ENCODE peak calls at places on chromosomes 7 and 10, in seven cellular contexts. One of them, this sample, is unnamed.

GRCh38 chr10:62559481-62560206 is 185.5 kb downstream of the ZNF365 start:
- DNase-seq in HepG2: no peak
- DNase-seq in GM12878: no peak
- DNase-seq in HCT116: no peak
- DNase-seq in SK-N-SH: no peak
- DNase-seq in H1: no peak
- DNase-seq in K562: no peak
- DNase-seq in this sample: no peak

GRCh38 chr10:29583674-29584073 is 51.1 kb downstream of the SVIL start:
- DNase-seq in GM12878: no peak
- DNase-seq in HCT116: no peak
- DNase-seq in HepG2: no peak
- DNase-seq in K562: no peak
- DNase-seq in SK-N-SH: no peak
- DNase-seq in H1: no peak
- DNase-seq in this sample: no peak

GRCh38 chr7:877312-878232 is 1.2 kb downstream of the GET4 start:
- DNase-seq in SK-N-SH: peak; percentile 68
- DNase-seq in HCT116: no peak
- DNase-seq in H1: no peak
- DNase-seq in GM12878: no peak
- DNase-seq in HepG2: peak; percentile 23
- DNase-seq in K562: peak; percentile 89
- DNase-seq in this sample: peak; percentile 53

GRCh38 chr7:51288896-51289607 is 27.6 kb downstream of the COBL start:
- DNase-seq in K562: no peak
- DNase-seq in H1: no peak
- DNase-seq in SK-N-SH: no peak
- DNase-seq in HepG2: no peak
- DNase-seq in GM12878: no peak
- DNase-seq in HCT116: no peak
- DNase-seq in this sample: no peak

GRCh38 chr7:157446322-157446721 is 109.5 kb downstream of the DNAJB6 start:
- DNase-seq in GM12878: no peak
- DNase-seq in HepG2: no peak
- DNase-seq in K562: no peak
- DNase-seq in HCT116: no peak
- DNase-seq in H1: no peak
- DNase-seq in SK-N-SH: no peak
- DNase-seq in this sample: no peak

GRCh38 chr10:58179238-58179637 is 88.5 kb downstream of the IPMK start:
- DNase-seq in K562: no peak
- DNase-seq in SK-N-SH: no peak
- DNase-seq in H1: no peak
- DNase-seq in GM12878: no peak
- DNase-seq in HCT116: no peak
- DNase-seq in HepG2: no peak
- DNase-seq in this sample: no peak

GRCh38 chr7:22591271-22591670 is 91.3 kb upstream of the STEAP1B start:
- DNase-seq in HepG2: no peak
- DNase-seq in HCT116: no peak
- DNase-seq in H1: no peak
- DNase-seq in SK-N-SH: no peak
- DNase-seq in K562: no peak
- DNase-seq in GM12878: no peak
- DNase-seq in this sample: no peak

GRCh38 chr10:73859441-73860049 is 14.8 kb downstream of the CAMK2G start:
- DNase-seq in HCT116: no peak
- DNase-seq in HepG2: no peak
- DNase-seq in GM12878: peak; percentile 45
- DNase-seq in K562: no peak
- DNase-seq in SK-N-SH: no peak
- DNase-seq in H1: no peak
- DNase-seq in this sample: no peak

GRCh38 chr7:128031901-128032604 is 816 bp upstream of the LRRC4 start:
- DNase-seq in GM12878: no peak
- DNase-seq in H1: peak; percentile 67
- DNase-seq in SK-N-SH: peak; percentile 92
- DNase-seq in HCT116: no peak
- DNase-seq in K562: no peak
- DNase-seq in HepG2: no peak
- DNase-seq in this sample: no peak

GRCh38 chr10:35928017-35928619 is 286.0 kb upstream of the FZD8 start:
- DNase-seq in K562: no peak
- DNase-seq in H1: no peak
- DNase-seq in GM12878: no peak
- DNase-seq in SK-N-SH: no peak
- DNase-seq in HCT116: no peak
- DNase-seq in HepG2: no peak
- DNase-seq in this sample: no peak

GRCh38 chr7:128120116-128120515 is 88.9 kb upstream of the LRRC4 start:
- DNase-seq in HepG2: no peak
- DNase-seq in GM12878: no peak
- DNase-seq in HCT116: no peak
- DNase-seq in K562: no peak
- DNase-seq in SK-N-SH: no peak
- DNase-seq in H1: no peak
- DNase-seq in this sample: no peak

GRCh38 chr10:97025613-97026242 is 160.0 kb downstream of the SLIT1 start:
- DNase-seq in SK-N-SH: peak; percentile 70
- DNase-seq in H1: peak; percentile 76
- DNase-seq in HCT116: peak; percentile 47
- DNase-seq in GM12878: peak; percentile 31
- DNase-seq in HepG2: peak; percentile 50
- DNase-seq in K562: peak; percentile 55
- DNase-seq in this sample: peak; percentile 78

GRCh38 chr10:76015245-76015644 is 583.8 kb downstream of the LRMDA start:
- DNase-seq in SK-N-SH: no peak
- DNase-seq in GM12878: no peak
- DNase-seq in K562: no peak
- DNase-seq in HepG2: no peak
- DNase-seq in HCT116: no peak
- DNase-seq in H1: no peak
- DNase-seq in this sample: no peak

GRCh38 chr10:66916030-66916429 is 9.8 kb upstream of the LRRTM3 start:
- DNase-seq in HCT116: no peak
- DNase-seq in K562: no peak
- DNase-seq in HepG2: no peak
- DNase-seq in H1: no peak
- DNase-seq in SK-N-SH: no peak
- DNase-seq in GM12878: no peak
- DNase-seq in this sample: no peak

GRCh38 chr7:41693150-41693997 is 9.5 kb downstream of the INHBA start:
- DNase-seq in SK-N-SH: peak; percentile 35
- DNase-seq in HepG2: no peak
- DNase-seq in HCT116: no peak
- DNase-seq in GM12878: no peak
- DNase-seq in H1: no peak
- DNase-seq in K562: no peak
- DNase-seq in this sample: no peak

GRCh38 chr7:38744746-38745145 is 113.6 kb upstream of the AMPH start:
- DNase-seq in SK-N-SH: no peak
- DNase-seq in HCT116: no peak
- DNase-seq in H1: no peak
- DNase-seq in K562: no peak
- DNase-seq in HepG2: no peak
- DNase-seq in GM12878: no peak
- DNase-seq in this sample: no peak
- TF ChIP-seq JUND in SK-N-SH: peak; percentile 13
- TF ChIP-seq JUND in HCT116: no peak
- TF ChIP-seq JUND in H1: no peak
- TF ChIP-seq JUND in K562: no peak
- TF ChIP-seq JUND in HepG2: no peak
- TF ChIP-seq JUND in GM12878: no peak
- TF ChIP-seq JUND in this sample: no peak

GRCh38 chr10:4526426-4526825 is 299.6 kb upstream of the AKR1E2 start:
- DNase-seq in GM12878: no peak
- DNase-seq in HepG2: no peak
- DNase-seq in H1: no peak
- DNase-seq in K562: no peak
- DNase-seq in HCT116: no peak
- DNase-seq in SK-N-SH: no peak
- DNase-seq in this sample: no peak

GRCh38 chr10:4519691-4520402 is 306.2 kb upstream of the AKR1E2 start:
- DNase-seq in K562: no peak
- DNase-seq in HepG2: no peak
- DNase-seq in H1: no peak
- DNase-seq in SK-N-SH: no peak
- DNase-seq in HCT116: no peak
- DNase-seq in GM12878: no peak
- DNase-seq in this sample: no peak

GRCh38 chr10:4527281-4527960 is 298.6 kb upstream of the AKR1E2 start:
- DNase-seq in HCT116: no peak
- DNase-seq in H1: no peak
- DNase-seq in HepG2: no peak
- DNase-seq in SK-N-SH: no peak
- DNase-seq in K562: no peak
- DNase-seq in GM12878: no peak
- DNase-seq in this sample: no peak

GRCh38 chr10:4525095-4525494 is 300.9 kb upstream of the AKR1E2 start:
- DNase-seq in HepG2: no peak
- DNase-seq in HCT116: no peak
- DNase-seq in K562: no peak
- DNase-seq in H1: no peak
- DNase-seq in SK-N-SH: no peak
- DNase-seq in GM12878: no peak
- DNase-seq in this sample: peak; percentile 54

DNA sequence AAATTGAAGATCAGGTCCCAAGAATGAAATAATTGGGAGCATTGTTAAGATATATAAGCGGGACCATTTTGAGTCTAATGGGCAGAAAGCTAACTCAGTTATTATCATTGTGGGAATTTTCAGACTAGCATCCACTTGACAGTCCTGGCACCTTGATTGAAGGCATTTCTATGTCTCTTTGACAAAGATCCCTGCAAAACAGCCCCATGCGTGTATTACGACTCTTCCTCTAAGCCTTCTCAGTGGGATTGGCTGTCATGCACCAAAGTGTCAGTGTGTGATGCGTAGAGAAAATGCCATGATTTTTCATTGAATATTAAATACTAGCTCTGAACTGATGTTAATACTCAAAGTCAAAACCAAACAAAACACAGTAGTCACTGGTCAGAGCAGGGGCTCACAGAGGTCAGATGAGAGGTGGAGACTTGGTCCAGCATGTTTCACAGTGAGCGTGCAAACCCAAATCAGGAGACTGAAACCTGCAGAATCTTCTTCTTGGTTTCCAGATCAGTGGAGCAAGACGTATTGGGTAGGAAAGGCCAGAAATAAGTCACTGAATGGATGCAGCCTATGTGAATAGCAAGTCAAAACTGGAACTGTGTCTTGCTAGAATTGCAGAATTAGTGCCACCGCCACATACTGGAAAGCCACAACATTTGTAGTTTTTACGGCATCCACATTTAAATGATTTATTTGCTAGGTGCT is 303.6 kb upstream of the AKR1E2 start:
- DNase-seq in HepG2: no peak
- DNase-seq in SK-N-SH: no peak
- DNase-seq in HCT116: no peak
- DNase-seq in GM12878: peak; percentile 7
- DNase-seq in H1: no peak
- DNase-seq in K562: no peak
- DNase-seq in this sample: no peak
- TF ChIP-seq JUND in HepG2: no peak
- TF ChIP-seq JUND in SK-N-SH: no peak
- TF ChIP-seq JUND in HCT116: no peak
- TF ChIP-seq JUND in GM12878: no peak
- TF ChIP-seq JUND in H1: no peak
- TF ChIP-seq JUND in K562: no peak
- TF ChIP-seq JUND in this sample: no peak

GRCh38 chr7:149147730-149148653 is 739 bp downstream of the ZNF398 start:
- DNase-seq in H1: peak; percentile 63
- DNase-seq in HepG2: peak; percentile 10
- DNase-seq in HCT116: no peak
- DNase-seq in SK-N-SH: peak; percentile 87
- DNase-seq in GM12878: no peak
- DNase-seq in K562: peak; percentile 71
- DNase-seq in this sample: peak; percentile 39

GRCh38 chr7:149140784-149141183 is 6.5 kb upstream of the ZNF398 start:
- DNase-seq in H1: no peak
- DNase-seq in GM12878: no peak
- DNase-seq in HCT116: no peak
- DNase-seq in K562: no peak
- DNase-seq in SK-N-SH: no peak
- DNase-seq in HepG2: no peak
- DNase-seq in this sample: no peak

GRCh38 chr7:149141893-149142292 is 5.4 kb upstream of the ZNF398 start:
- DNase-seq in HepG2: no peak
- DNase-seq in GM12878: no peak
- DNase-seq in K562: no peak
- DNase-seq in HCT116: no peak
- DNase-seq in SK-N-SH: no peak
- DNase-seq in H1: no peak
- DNase-seq in this sample: no peak

GRCh38 chr7:149147072-149147729 is at the start of gene ZNF398:
- DNase-seq in K562: peak; percentile 97
- DNase-seq in GM12878: peak; percentile 69
- DNase-seq in H1: peak; percentile 83
- DNase-seq in SK-N-SH: peak; percentile 99
- DNase-seq in HCT116: no peak
- DNase-seq in HepG2: peak; percentile 45
- DNase-seq in this sample: peak; percentile 79

DNA sequence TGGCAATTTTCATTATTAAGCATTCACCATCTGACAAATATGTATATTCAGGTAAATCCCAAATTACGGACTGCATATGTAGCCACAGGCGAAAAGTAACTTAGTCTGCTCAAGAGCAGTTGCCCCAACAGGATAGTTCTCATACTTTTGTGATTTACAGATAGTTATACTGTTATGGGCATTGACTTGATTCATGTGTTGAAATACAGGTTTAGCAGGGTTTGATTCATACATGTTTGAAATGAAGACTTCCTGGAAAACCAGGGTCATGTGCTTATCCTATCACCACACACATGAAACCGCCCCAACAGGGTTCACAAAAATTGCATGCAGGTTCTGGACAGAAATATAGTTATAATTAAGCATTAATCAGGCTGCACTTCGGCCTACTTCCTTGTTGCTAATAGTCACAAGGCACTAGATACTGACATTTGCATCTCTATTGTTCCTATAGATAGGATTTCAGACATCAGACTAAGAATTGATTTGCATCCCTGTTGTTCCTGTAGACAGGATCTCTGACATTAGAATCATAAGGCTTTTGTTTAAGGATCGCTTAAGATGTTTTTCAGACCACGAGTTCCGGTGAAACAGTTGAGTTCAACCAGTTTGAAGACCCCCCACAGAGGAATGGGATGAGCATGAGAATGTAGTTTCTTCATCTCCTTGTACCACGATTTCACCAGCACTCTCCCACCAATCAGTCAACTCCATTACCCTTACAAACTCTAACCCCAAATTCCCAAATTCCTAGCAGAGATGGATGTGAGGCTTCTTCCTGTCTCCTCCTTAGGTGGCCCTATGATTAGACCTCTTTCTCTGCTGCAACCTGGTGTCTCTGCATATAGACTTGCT is 2.0 kb upstream of the ZNF398 start:
- DNase-seq in GM12878: no peak
- DNase-seq in K562: no peak
- DNase-seq in H1: no peak
- DNase-seq in SK-N-SH: no peak
- DNase-seq in HCT116: peak; percentile 74
- DNase-seq in HepG2: no peak
- DNase-seq in this sample: peak; percentile 92
- TF ChIP-seq JUND in GM12878: no peak
- TF ChIP-seq JUND in K562: no peak
- TF ChIP-seq JUND in H1: no peak
- TF ChIP-seq JUND in SK-N-SH: no peak
- TF ChIP-seq JUND in HCT116: peak; percentile 57
- TF ChIP-seq JUND in HepG2: no peak
- TF ChIP-seq JUND in this sample: no peak

GRCh38 chr10:56116684-56117083 is 244.4 kb downstream of the ZWINT start:
- DNase-seq in GM12878: no peak
- DNase-seq in K562: no peak
- DNase-seq in HCT116: no peak
- DNase-seq in H1: no peak
- DNase-seq in HepG2: peak; percentile 2
- DNase-seq in SK-N-SH: peak; percentile 2
- DNase-seq in this sample: peak; percentile 54
- TF ChIP-seq JUND in GM12878: no peak
- TF ChIP-seq JUND in K562: no peak
- TF ChIP-seq JUND in HCT116: no peak
- TF ChIP-seq JUND in H1: no peak
- TF ChIP-seq JUND in HepG2: no peak
- TF ChIP-seq JUND in SK-N-SH: no peak
- TF ChIP-seq JUND in this sample: no peak

This sample was measured in T47D.